ENCODE peak calls at places on chromosomes 5 and 9, in nine cellular contexts. One of them, this sample, is unnamed.

GRCh38 chr9:79976501-79977444 is 405.0 kb downstream of the TLE4 start:
- DNase-seq in NCI-H1092: peak
- DNase-seq in NCI-H82: peak
- DNase-seq in GM04503: no peak
- DNase-seq in right lobe of liver: no peak
- DNase-seq in HFFc6: no peak
- DNase-seq in activated CD4-positive, alpha-beta T cell treated with anti-CD3 and anti-CD28 coated beads for 36 hours: no peak
- DNase-seq in stimulated activated naive CD8-positive, alpha-beta T cell treated with anti-CD3 and anti-CD28 coated beads, Interleukin-15, Interleukin-2, amounts not matched to agents 100 U/mL and 50 U/mL, for 24 hours: no peak
- DNase-seq in brain microvascular endothelial cell: no peak
- DNase-seq in this sample: peak

GRCh38 chr5:159135896-159136531 is 36.3 kb upstream of the EBF1 start:
- DNase-seq in GM04503: no peak
- DNase-seq in NCI-H1092: no peak
- DNase-seq in right lobe of liver: no peak
- DNase-seq in stimulated activated naive CD8-positive, alpha-beta T cell treated with anti-CD3 and anti-CD28 coated beads, Interleukin-15, Interleukin-2, amounts not matched to agents 100 U/mL and 50 U/mL, for 24 hours: no peak
- DNase-seq in brain microvascular endothelial cell: peak
- DNase-seq in activated CD4-positive, alpha-beta T cell treated with anti-CD3 and anti-CD28 coated beads for 36 hours: no peak
- DNase-seq in NCI-H82: no peak
- DNase-seq in HFFc6: peak
- DNase-seq in this sample: no peak

GRCh38 chr5:32428426-32428825 is 16.1 kb downstream of the ZFR start:
- DNase-seq in stimulated activated naive CD8-positive, alpha-beta T cell treated with anti-CD3 and anti-CD28 coated beads, Interleukin-15, Interleukin-2, amounts not matched to agents 100 U/mL and 50 U/mL, for 24 hours: no peak
- DNase-seq in brain microvascular endothelial cell: no peak
- DNase-seq in GM04503: no peak
- DNase-seq in NCI-H82: no peak
- DNase-seq in NCI-H1092: no peak
- DNase-seq in right lobe of liver: no peak
- DNase-seq in HFFc6: no peak
- DNase-seq in activated CD4-positive, alpha-beta T cell treated with anti-CD3 and anti-CD28 coated beads for 36 hours: no peak
- DNase-seq in this sample: no peak

GRCh38 chr5:77428033-77428432 is 64.1 kb downstream of the WDR41 start:
- DNase-seq in brain microvascular endothelial cell: no peak
- DNase-seq in NCI-H82: no peak
- DNase-seq in HFFc6: no peak
- DNase-seq in right lobe of liver: no peak
- DNase-seq in GM04503: no peak
- DNase-seq in activated CD4-positive, alpha-beta T cell treated with anti-CD3 and anti-CD28 coated beads for 36 hours: no peak
- DNase-seq in NCI-H1092: no peak
- DNase-seq in stimulated activated naive CD8-positive, alpha-beta T cell treated with anti-CD3 and anti-CD28 coated beads, Interleukin-15, Interleukin-2, amounts not matched to agents 100 U/mL and 50 U/mL, for 24 hours: no peak
- DNase-seq in this sample: no peak

GRCh38 chr9:91824591-91825339 is 125.3 kb downstream of the ROR2 start:
- DNase-seq in stimulated activated naive CD8-positive, alpha-beta T cell treated with anti-CD3 and anti-CD28 coated beads, Interleukin-15, Interleukin-2, amounts not matched to agents 100 U/mL and 50 U/mL, for 24 hours: no peak
- DNase-seq in GM04503: no peak
- DNase-seq in activated CD4-positive, alpha-beta T cell treated with anti-CD3 and anti-CD28 coated beads for 36 hours: no peak
- DNase-seq in brain microvascular endothelial cell: no peak
- DNase-seq in HFFc6: no peak
- DNase-seq in NCI-H82: no peak
- DNase-seq in right lobe of liver: no peak
- DNase-seq in NCI-H1092: no peak
- DNase-seq in this sample: no peak

GRCh38 chr9:108759835-108760234 is 96.0 kb downstream of the ACTL7B start:
- DNase-seq in GM04503: no peak
- DNase-seq in HFFc6: no peak
- DNase-seq in activated CD4-positive, alpha-beta T cell treated with anti-CD3 and anti-CD28 coated beads for 36 hours: no peak
- DNase-seq in brain microvascular endothelial cell: no peak
- DNase-seq in right lobe of liver: no peak
- DNase-seq in NCI-H1092: peak
- DNase-seq in stimulated activated naive CD8-positive, alpha-beta T cell treated with anti-CD3 and anti-CD28 coated beads, Interleukin-15, Interleukin-2, amounts not matched to agents 100 U/mL and 50 U/mL, for 24 hours: no peak
- DNase-seq in NCI-H82: no peak
- DNase-seq in this sample: no peak

GRCh38 chr9:134156564-134157377 is 7.6 kb downstream of the RNU6ATAC start:
- DNase-seq in brain microvascular endothelial cell: no peak
- DNase-seq in NCI-H1092: no peak
- DNase-seq in NCI-H82: no peak
- DNase-seq in stimulated activated naive CD8-positive, alpha-beta T cell treated with anti-CD3 and anti-CD28 coated beads, Interleukin-15, Interleukin-2, amounts not matched to agents 100 U/mL and 50 U/mL, for 24 hours: no peak
- DNase-seq in right lobe of liver: no peak
- DNase-seq in HFFc6: no peak
- DNase-seq in GM04503: no peak
- DNase-seq in activated CD4-positive, alpha-beta T cell treated with anti-CD3 and anti-CD28 coated beads for 36 hours: no peak
- DNase-seq in this sample: no peak

GRCh38 chr5:35046754-35047153 is 995 bp downstream of the AGXT2 start:
- DNase-seq in activated CD4-positive, alpha-beta T cell treated with anti-CD3 and anti-CD28 coated beads for 36 hours: no peak
- DNase-seq in NCI-H82: no peak
- DNase-seq in GM04503: peak
- DNase-seq in NCI-H1092: no peak
- DNase-seq in HFFc6: peak
- DNase-seq in right lobe of liver: no peak
- DNase-seq in stimulated activated naive CD8-positive, alpha-beta T cell treated with anti-CD3 and anti-CD28 coated beads, Interleukin-15, Interleukin-2, amounts not matched to agents 100 U/mL and 50 U/mL, for 24 hours: no peak
- DNase-seq in brain microvascular endothelial cell: peak
- DNase-seq in this sample: no peak

GRCh38 chr5:88884435-88884877 is 1.5 kb upstream of the MEF2C start:
- DNase-seq in activated CD4-positive, alpha-beta T cell treated with anti-CD3 and anti-CD28 coated beads for 36 hours: no peak
- DNase-seq in stimulated activated naive CD8-positive, alpha-beta T cell treated with anti-CD3 and anti-CD28 coated beads, Interleukin-15, Interleukin-2, amounts not matched to agents 100 U/mL and 50 U/mL, for 24 hours: no peak
- DNase-seq in GM04503: no peak
- DNase-seq in right lobe of liver: no peak
- DNase-seq in NCI-H82: no peak
- DNase-seq in brain microvascular endothelial cell: no peak
- DNase-seq in NCI-H1092: no peak
- DNase-seq in HFFc6: no peak
- DNase-seq in this sample: no peak

GRCh38 chr9:7173139-7173538 is 415.4 kb downstream of the KDM4C start:
- DNase-seq in HFFc6: no peak
- DNase-seq in NCI-H82: no peak
- DNase-seq in brain microvascular endothelial cell: no peak
- DNase-seq in GM04503: no peak
- DNase-seq in stimulated activated naive CD8-positive, alpha-beta T cell treated with anti-CD3 and anti-CD28 coated beads, Interleukin-15, Interleukin-2, amounts not matched to agents 100 U/mL and 50 U/mL, for 24 hours: no peak
- DNase-seq in NCI-H1092: no peak
- DNase-seq in right lobe of liver: no peak
- DNase-seq in activated CD4-positive, alpha-beta T cell treated with anti-CD3 and anti-CD28 coated beads for 36 hours: no peak
- DNase-seq in this sample: no peak